ENCODE peak calls at places on chromosome 22, in six cellular contexts. One of them, this sample, is unnamed.

GRCh38 chr22:17217179-17217578 is 2.1 kb downstream of the ADA2 start:
- DNase-seq in endothelial cell of umbilical vein: no peak
- DNase-seq in A549: no peak
- DNase-seq in dorsolateral prefrontal cortex: no peak
- DNase-seq in heart right ventricle: no peak
- DNase-seq in Panc1: no peak
- DNase-seq in this sample: no peak

GRCh38 chr22:30636226-30637077 is 871 bp downstream of the SLC35E4 start:
- DNase-seq in Panc1: no peak
- DNase-seq in A549: no peak
- DNase-seq in heart right ventricle: no peak
- DNase-seq in dorsolateral prefrontal cortex: peak; percentile 64
- DNase-seq in endothelial cell of umbilical vein: peak; percentile 31
- DNase-seq in this sample: no peak

GRCh38 chr22:47804281-47804680 is 1041.8 kb downstream of the TBC1D22A start:
- DNase-seq in heart right ventricle: no peak
- DNase-seq in endothelial cell of umbilical vein: no peak
- DNase-seq in dorsolateral prefrontal cortex: no peak
- DNase-seq in A549: no peak
- DNase-seq in Panc1: no peak
- DNase-seq in this sample: no peak

GRCh38 chr22:25167834-25168601 is 31.6 kb upstream of the CRYBB3 start:
- DNase-seq in endothelial cell of umbilical vein: no peak
- DNase-seq in dorsolateral prefrontal cortex: no peak
- DNase-seq in heart right ventricle: no peak
- DNase-seq in A549: no peak
- DNase-seq in Panc1: no peak
- DNase-seq in this sample: no peak

GRCh38 chr22:38033522-38034277 is 23.5 kb upstream of the PICK1 start:
- DNase-seq in Panc1: no peak
- DNase-seq in dorsolateral prefrontal cortex: peak; percentile 88
- DNase-seq in endothelial cell of umbilical vein: no peak
- DNase-seq in heart right ventricle: no peak
- DNase-seq in A549: no peak
- DNase-seq in this sample: no peak

GRCh38 chr22:39175127-39176066 is 22.9 kb upstream of the CBX7 start:
- DNase-seq in dorsolateral prefrontal cortex: no peak
- DNase-seq in endothelial cell of umbilical vein: peak; percentile 64
- DNase-seq in Panc1: no peak
- DNase-seq in A549: no peak
- DNase-seq in heart right ventricle: no peak
- DNase-seq in this sample: no peak

GRCh38 chr22:48299124-48299523 is 1528.5 kb downstream of the BRD1 start:
- DNase-seq in endothelial cell of umbilical vein: no peak
- DNase-seq in Panc1: no peak
- DNase-seq in dorsolateral prefrontal cortex: no peak
- DNase-seq in heart right ventricle: no peak
- DNase-seq in A549: no peak
- DNase-seq in this sample: no peak

GRCh38 chr22:38299001-38299651 is 18.1 kb downstream of the CSNK1E start:
- DNase-seq in dorsolateral prefrontal cortex: no peak
- DNase-seq in A549: no peak
- DNase-seq in endothelial cell of umbilical vein: no peak
- DNase-seq in Panc1: no peak
- DNase-seq in heart right ventricle: no peak
- DNase-seq in this sample: no peak

GRCh38 chr22:38742176-38742942 is 13.4 kb downstream of the SUN2 start:
- DNase-seq in A549: no peak
- DNase-seq in dorsolateral prefrontal cortex: no peak
- DNase-seq in heart right ventricle: no peak
- DNase-seq in endothelial cell of umbilical vein: no peak
- DNase-seq in Panc1: no peak
- DNase-seq in this sample: no peak

GRCh38 chr22:33891455-33891854 is 28.8 kb downstream of the LARGE1 start:
- DNase-seq in Panc1: no peak
- DNase-seq in endothelial cell of umbilical vein: no peak
- DNase-seq in dorsolateral prefrontal cortex: no peak
- DNase-seq in A549: no peak
- DNase-seq in heart right ventricle: no peak
- DNase-seq in this sample: no peak

GRCh38 chr22:26362471-26362870 is 66.6 kb upstream of the ASPHD2 start:
- DNase-seq in heart right ventricle: no peak
- DNase-seq in endothelial cell of umbilical vein: no peak
- DNase-seq in Panc1: no peak
- DNase-seq in A549: no peak
- DNase-seq in dorsolateral prefrontal cortex: no peak
- DNase-seq in this sample: no peak

GRCh38 chr22:36334838-36335603 is 52.7 kb downstream of the MYH9 start:
- DNase-seq in heart right ventricle: no peak
- DNase-seq in endothelial cell of umbilical vein: no peak
- DNase-seq in dorsolateral prefrontal cortex: peak; percentile 86
- DNase-seq in Panc1: no peak
- DNase-seq in A549: no peak
- DNase-seq in this sample: no peak

GRCh38 chr22:28442951-28443876 is 236.4 kb downstream of the TTC28 start:
- DNase-seq in endothelial cell of umbilical vein: peak; percentile 80
- DNase-seq in Panc1: no peak
- DNase-seq in dorsolateral prefrontal cortex: peak; percentile 72
- DNase-seq in heart right ventricle: peak; percentile 78
- DNase-seq in A549: no peak
- DNase-seq in this sample: no peak

GRCh38 chr22:24985824-24986214 is 33.3 kb downstream of the KIAA1671 start:
- DNase-seq in A549: no peak
- DNase-seq in dorsolateral prefrontal cortex: no peak
- DNase-seq in Panc1: no peak
- DNase-seq in endothelial cell of umbilical vein: peak; percentile 99
- DNase-seq in heart right ventricle: peak; percentile 75
- DNase-seq in this sample: peak; percentile 80

GRCh38 chr22:27434898-27435297 is 366.7 kb downstream of the MN1 start:
- DNase-seq in heart right ventricle: no peak
- DNase-seq in Panc1: no peak
- DNase-seq in endothelial cell of umbilical vein: no peak
- DNase-seq in A549: no peak
- DNase-seq in dorsolateral prefrontal cortex: no peak
- DNase-seq in this sample: no peak
- H3K27ac ChIP-seq in heart right ventricle: peak overlapping the region; percentile 74
- H3K27ac ChIP-seq in Panc1: no peak overlapping the region
- H3K27ac ChIP-seq in endothelial cell of umbilical vein: no peak overlapping the region
- H3K27ac ChIP-seq in A549: no peak overlapping the region
- H3K27ac ChIP-seq in dorsolateral prefrontal cortex: no peak overlapping the region
- H3K27ac ChIP-seq in this sample: no peak overlapping the region

DNA sequence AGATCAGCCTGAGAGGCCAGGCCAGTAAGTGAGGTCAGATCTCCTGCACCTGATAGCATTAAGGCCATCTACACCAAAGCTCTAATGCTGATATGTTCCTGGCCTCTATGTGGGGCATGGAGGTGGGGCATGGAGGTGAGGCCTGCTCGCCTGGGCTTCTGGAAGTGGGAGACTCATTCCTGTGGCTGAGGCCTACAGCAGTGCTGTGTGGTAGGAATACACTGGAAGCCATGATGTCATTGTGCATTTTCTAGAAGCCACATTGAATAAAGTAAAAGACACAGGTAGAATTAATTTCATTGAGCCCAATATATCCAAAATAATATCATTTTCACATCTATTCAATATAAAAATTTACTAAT is 2.7 kb downstream of the PNPLA3 start:
- DNase-seq in dorsolateral prefrontal cortex: no peak
- DNase-seq in A549: no peak
- DNase-seq in Panc1: no peak
- DNase-seq in heart right ventricle: no peak
- DNase-seq in endothelial cell of umbilical vein: no peak
- DNase-seq in this sample: no peak
- H3K27ac ChIP-seq in dorsolateral prefrontal cortex: no peak overlapping the region
- H3K27ac ChIP-seq in A549: no peak overlapping the region
- H3K27ac ChIP-seq in Panc1: no peak overlapping the region
- H3K27ac ChIP-seq in heart right ventricle: no peak overlapping the region
- H3K27ac ChIP-seq in endothelial cell of umbilical vein: no peak overlapping the region
- H3K27ac ChIP-seq in this sample: peak overlapping the region; percentile 21

DNA sequence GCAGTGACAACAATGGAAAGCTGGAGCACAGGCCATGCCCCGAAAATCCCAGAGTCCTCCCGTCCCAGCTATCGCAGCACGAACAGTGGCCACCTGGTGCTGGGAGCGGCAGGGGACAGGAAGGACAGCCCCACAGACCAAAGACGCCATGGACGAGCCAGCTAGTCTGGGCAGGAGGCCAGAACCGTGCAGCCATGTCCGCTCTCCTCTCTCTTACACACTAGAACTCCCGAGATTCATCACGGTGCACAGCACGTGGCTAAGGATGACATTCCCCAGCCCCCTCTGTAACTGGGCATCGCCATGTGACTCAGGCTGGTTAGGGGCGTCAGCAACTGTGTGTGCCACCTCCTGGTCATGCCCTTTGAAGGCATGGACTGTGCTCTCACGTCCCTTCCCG is 4.6 kb downstream of the CDPF1 start:
- DNase-seq in endothelial cell of umbilical vein: no peak
- DNase-seq in dorsolateral prefrontal cortex: peak; percentile 68
- DNase-seq in A549: no peak
- DNase-seq in Panc1: no peak
- DNase-seq in heart right ventricle: peak; percentile 85
- DNase-seq in this sample: no peak
- H3K27ac ChIP-seq in endothelial cell of umbilical vein: no peak overlapping the region
- H3K27ac ChIP-seq in dorsolateral prefrontal cortex: peak overlapping the region; percentile 82
- H3K27ac ChIP-seq in A549: no peak overlapping the region
- H3K27ac ChIP-seq in Panc1: no peak overlapping the region
- H3K27ac ChIP-seq in heart right ventricle: peak overlapping the region; percentile 84
- H3K27ac ChIP-seq in this sample: no peak overlapping the region

GRCh38 chr22:49881856-49882255 is 28.2 kb downstream of the ZBED4 start:
- DNase-seq in heart right ventricle: no peak
- DNase-seq in Panc1: no peak
- DNase-seq in A549: no peak
- DNase-seq in dorsolateral prefrontal cortex: no peak
- DNase-seq in endothelial cell of umbilical vein: no peak
- DNase-seq in this sample: no peak

GRCh38 chr22:49878206-49878605 is 24.6 kb downstream of the ZBED4 start:
- DNase-seq in Panc1: no peak
- DNase-seq in heart right ventricle: no peak
- DNase-seq in dorsolateral prefrontal cortex: no peak
- DNase-seq in A549: no peak
- DNase-seq in endothelial cell of umbilical vein: no peak
- DNase-seq in this sample: no peak

GRCh38 chr22:49879871-49880270 is 26.2 kb downstream of the ZBED4 start:
- DNase-seq in endothelial cell of umbilical vein: no peak
- DNase-seq in Panc1: no peak
- DNase-seq in A549: no peak
- DNase-seq in dorsolateral prefrontal cortex: no peak
- DNase-seq in heart right ventricle: no peak
- DNase-seq in this sample: no peak

GRCh38 chr22:49882519-49883293 is 29.1 kb downstream of the ZBED4 start:
- DNase-seq in dorsolateral prefrontal cortex: no peak
- DNase-seq in A549: no peak
- DNase-seq in heart right ventricle: no peak
- DNase-seq in Panc1: no peak
- DNase-seq in endothelial cell of umbilical vein: no peak
- DNase-seq in this sample: no peak

DNA sequence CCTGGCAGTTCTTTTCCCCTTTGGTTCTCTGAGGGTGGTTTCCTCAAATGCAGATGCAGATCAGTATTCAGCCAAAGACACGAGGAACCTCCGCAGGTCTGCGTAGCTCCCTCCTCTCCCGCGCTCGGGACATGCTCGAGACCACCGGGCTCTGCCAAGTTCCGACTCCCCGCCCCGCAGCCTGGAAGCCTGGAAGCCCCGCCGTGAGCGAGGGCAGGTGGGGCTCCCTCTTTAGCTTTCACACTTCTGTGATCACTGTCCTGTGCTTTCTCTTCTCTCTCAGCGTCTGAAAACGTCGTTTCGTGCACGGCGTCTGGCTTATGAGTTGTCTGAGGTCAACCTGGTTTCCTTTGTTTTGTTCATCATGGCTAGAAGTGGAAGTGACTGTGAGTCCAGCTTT is 26.6 kb downstream of the ZBED4 start:
- DNase-seq in A549: no peak
- DNase-seq in heart right ventricle: no peak
- DNase-seq in Panc1: no peak
- DNase-seq in dorsolateral prefrontal cortex: no peak
- DNase-seq in endothelial cell of umbilical vein: peak; percentile 86
- DNase-seq in this sample: no peak
- H3K27ac ChIP-seq in A549: no peak overlapping the region
- H3K27ac ChIP-seq in heart right ventricle: no peak overlapping the region
- H3K27ac ChIP-seq in Panc1: no peak overlapping the region
- H3K27ac ChIP-seq in dorsolateral prefrontal cortex: no peak overlapping the region
- H3K27ac ChIP-seq in endothelial cell of umbilical vein: peak overlapping the region; percentile 81
- H3K27ac ChIP-seq in this sample: no peak overlapping the region

GRCh38 chr22:41528938-41529561 is 15.2 kb downstream of the POLR3H start:
- DNase-seq in A549: no peak
- DNase-seq in dorsolateral prefrontal cortex: no peak
- DNase-seq in endothelial cell of umbilical vein: no peak
- DNase-seq in heart right ventricle: no peak
- DNase-seq in Panc1: no peak
- DNase-seq in this sample: no peak
- H3K27ac ChIP-seq in A549: no peak overlapping the region
- H3K27ac ChIP-seq in dorsolateral prefrontal cortex: peak overlapping the region; percentile 94
- H3K27ac ChIP-seq in endothelial cell of umbilical vein: no peak overlapping the region
- H3K27ac ChIP-seq in heart right ventricle: no peak overlapping the region
- H3K27ac ChIP-seq in Panc1: no peak overlapping the region
- H3K27ac ChIP-seq in this sample: no peak overlapping the region

GRCh38 chr22:23161574-23161973 is 16.3 kb downstream of the RAB36 start:
- DNase-seq in endothelial cell of umbilical vein: no peak
- DNase-seq in A549: no peak
- DNase-seq in dorsolateral prefrontal cortex: no peak
- DNase-seq in Panc1: no peak
- DNase-seq in heart right ventricle: no peak
- DNase-seq in this sample: no peak

GRCh38 chr22:23158516-23159286 is 13.4 kb downstream of the RAB36 start:
- DNase-seq in endothelial cell of umbilical vein: no peak
- DNase-seq in Panc1: no peak
- DNase-seq in A549: no peak
- DNase-seq in heart right ventricle: no peak
- DNase-seq in dorsolateral prefrontal cortex: no peak
- DNase-seq in this sample: no peak

GRCh38 chr22:23157560-23158515 is 12.6 kb downstream of the RAB36 start:
- DNase-seq in A549: no peak
- DNase-seq in heart right ventricle: no peak
- DNase-seq in Panc1: no peak
- DNase-seq in dorsolateral prefrontal cortex: no peak
- DNase-seq in endothelial cell of umbilical vein: no peak
- DNase-seq in this sample: no peak

GRCh38 chr22:23161029-23161428 is 15.8 kb downstream of the RAB36 start:
- DNase-seq in endothelial cell of umbilical vein: no peak
- DNase-seq in A549: no peak
- DNase-seq in dorsolateral prefrontal cortex: no peak
- DNase-seq in Panc1: no peak
- DNase-seq in heart right ventricle: no peak
- DNase-seq in this sample: no peak

DNA sequence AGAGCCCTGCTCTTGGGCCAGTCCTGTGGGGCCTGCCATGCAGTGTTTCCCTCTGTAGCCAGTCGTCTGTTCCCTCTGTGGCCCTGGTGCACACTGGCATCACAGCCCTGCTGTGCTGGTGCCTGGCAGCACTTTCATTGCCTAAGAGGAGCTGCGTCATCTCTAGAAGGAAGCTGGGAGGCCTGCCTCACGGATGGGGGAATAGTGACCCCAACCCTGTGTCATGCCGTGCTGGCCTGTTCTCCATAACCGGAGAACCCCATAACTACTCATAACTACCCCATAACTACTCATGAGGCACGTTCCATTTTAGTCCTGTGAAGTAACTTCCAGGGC is 14.0 kb downstream of the RAB36 start:
- DNase-seq in A549: no peak
- DNase-seq in endothelial cell of umbilical vein: no peak
- DNase-seq in dorsolateral prefrontal cortex: no peak
- DNase-seq in Panc1: no peak
- DNase-seq in heart right ventricle: no peak
- DNase-seq in this sample: no peak
- H3K27ac ChIP-seq in A549: no peak overlapping the region
- H3K27ac ChIP-seq in endothelial cell of umbilical vein: no peak overlapping the region
- H3K27ac ChIP-seq in dorsolateral prefrontal cortex: no peak overlapping the region
- H3K27ac ChIP-seq in Panc1: no peak overlapping the region
- H3K27ac ChIP-seq in heart right ventricle: no peak overlapping the region
- H3K27ac ChIP-seq in this sample: no peak overlapping the region

GRCh38 chr22:23749747-23750373 is 1.1 kb downstream of the ZNF70 start:
- DNase-seq in Panc1: no peak
- DNase-seq in dorsolateral prefrontal cortex: no peak
- DNase-seq in endothelial cell of umbilical vein: peak; percentile 67
- DNase-seq in A549: no peak
- DNase-seq in heart right ventricle: no peak
- DNase-seq in this sample: no peak
- H3K27ac ChIP-seq in Panc1: no peak overlapping the region
- H3K27ac ChIP-seq in dorsolateral prefrontal cortex: no peak overlapping the region
- H3K27ac ChIP-seq in endothelial cell of umbilical vein: no peak overlapping the region
- H3K27ac ChIP-seq in A549: peak overlapping the region; percentile 99
- H3K27ac ChIP-seq in heart right ventricle: peak overlapping the region; percentile 93
- H3K27ac ChIP-seq in this sample: no peak overlapping the region